ENCODE peak calls at places on chromosomes 2 and 18, in six cellular contexts. O is A673; D is heart right ventricle; T is body of pancreas; U is CD8-positive, alpha-beta memory T cell; S is brain microvascular endothelial cell. H is an unnamed sample.

GRCh38 chr2:238528953-238529781 is 102.4 kb downstream of the ASB1 start:
- DNase-seq in O (no peak), D (no peak), T (peak), U (no peak), S (peak), H (no peak)

GRCh38 chr2:128531856-128532255 is 213.2 kb upstream of the HS6ST1 start:
- DNase-seq in O (peak), D (no peak), T (no peak), U (no peak), S (no peak), H (no peak)

GRCh38 chr2:9232886-9233285 is 26.3 kb downstream of the ASAP2 start:
- DNase-seq in O (no peak), D (no peak), T (no peak), U (no peak), S (no peak), H (no peak)

GRCh38 chr18:5975111-5975622 is 79.8 kb upstream of the TMEM200C start:
- DNase-seq in O (no peak), D (no peak), T (no peak), U (no peak), S (peak), H (no peak)

GRCh38 chr2:61660511-61661388 is 122.6 kb upstream of the XPO1 start:
- DNase-seq in O (no peak), D (no peak), T (peak), U (no peak), S (peak), H (no peak)

GRCh38 chr2:39570130-39570555 is 95.6 kb upstream of the TMEM178A start:
- DNase-seq in O (no peak), D (no peak), T (no peak), U (no peak), S (no peak), H (no peak)

GRCh38 chr2:108171652-108172051 is 68.1 kb upstream of the SULT1C3 start:
- DNase-seq in O (no peak), D (no peak), T (no peak), U (no peak), S (no peak), H (no peak)

GRCh38 chr2:61272421-61273070 is 110.6 kb downstream of the C2orf74 start:
- DNase-seq in O (no peak), D (no peak), T (no peak), U (no peak), S (no peak), H (no peak)

GRCh38 chr2:175880-176800 is 87.7 kb downstream of the SH3YL1 start:
- DNase-seq in O (no peak), D (no peak), T (no peak), U (peak), S (no peak), H (no peak)

GRCh38 chr18:35578481-35578880 is 3.1 kb upstream of the GALNT1 start:
- DNase-seq in O (no peak), D (no peak), T (no peak), U (no peak), S (no peak), H (no peak)

GRCh38 chr2:181054843-181055242 is 74.4 kb downstream of the UBE2E3 start:
- DNase-seq in O (no peak), D (no peak), T (no peak), U (no peak), S (peak), H (no peak)

GRCh38 chr2:46954951-46955571 is 39.5 kb upstream of the MCFD2 start:
- DNase-seq in O (no peak), D (peak), T (peak), U (no peak), S (peak), H (peak)

GRCh38 chr2:133812826-133813617 is 244.8 kb upstream of the NCKAP5 start:
- DNase-seq in O (peak), D (no peak), T (no peak), U (no peak), S (peak), H (no peak)

GRCh38 chr2:68993660-68994059 is 19.2 kb downstream of the GKN1 start:
- DNase-seq in O (no peak), D (no peak), T (no peak), U (no peak), S (no peak), H (no peak)

DNA sequence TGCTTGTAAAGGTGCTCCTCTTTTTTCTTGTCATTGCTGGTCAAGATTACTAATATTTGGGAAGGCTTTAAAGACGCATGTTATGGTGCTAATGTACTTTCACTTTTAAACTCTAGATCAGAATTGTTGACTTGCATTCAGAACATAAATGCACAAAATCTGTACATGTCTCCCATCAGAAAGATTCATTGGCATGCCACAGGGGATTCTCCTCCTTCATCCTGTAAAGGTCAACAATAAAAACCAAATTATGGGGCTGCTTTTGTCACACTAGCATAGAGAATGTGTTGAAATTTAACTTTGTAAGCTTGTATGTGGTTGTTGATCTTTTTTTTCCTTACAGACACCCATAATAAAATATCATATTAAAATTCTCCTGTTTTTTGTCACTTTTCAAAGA is 38.2 kb downstream of the COL3A1 start:
- DNase-seq in O (no peak), D (no peak), T (no peak), U (no peak), S (no peak), H (no peak)
- H3K4me3 ChIP-seq in O (no peak), D (no peak), T (no peak), U (no peak), S (no peak), H (no peak)

DNA sequence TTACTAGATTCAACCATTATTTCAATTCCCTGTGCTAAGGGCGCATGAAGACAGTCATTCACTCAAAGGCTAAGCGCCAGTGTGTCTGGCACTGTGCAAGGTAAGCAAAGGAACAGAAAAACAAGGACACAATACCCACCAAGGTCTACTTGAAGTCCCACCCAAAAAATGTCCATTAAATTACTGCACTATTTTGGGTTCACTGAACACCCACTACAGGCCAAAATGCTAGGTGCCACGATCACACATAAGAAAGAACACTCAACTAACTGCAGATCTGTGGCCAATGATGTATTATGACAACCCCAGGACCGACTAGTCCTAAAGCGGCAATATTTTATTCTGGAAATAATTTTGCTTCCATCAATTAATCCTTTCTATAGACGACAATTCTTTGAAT is 1.8 kb downstream of the TMEM131 start:
- DNase-seq in O (no peak), D (no peak), T (no peak), U (no peak), S (no peak), H (no peak)
- H3K27ac ChIP-seq in O (no peak), D (no peak), T (no peak), U (no peak), S (no peak), H (no peak)

GRCh38 chr18:57438669-57439616 is 3.8 kb downstream of the ONECUT2 start:
- DNase-seq in O (no peak), D (no peak), T (no peak), U (no peak), S (no peak), H (no peak)

GRCh38 chr18:57437433-57437781 is 2.2 kb downstream of the ONECUT2 start:
- DNase-seq in O (no peak), D (no peak), T (no peak), U (no peak), S (no peak), H (no peak)

GRCh38 chr18:57436965-57437333 is 1.8 kb downstream of the ONECUT2 start:
- DNase-seq in O (no peak), D (no peak), T (no peak), U (no peak), S (no peak), H (no peak)

GRCh38 chr18:57439617-57439975 is 4.4 kb downstream of the ONECUT2 start:
- DNase-seq in O (no peak), D (no peak), T (no peak), U (no peak), S (no peak), H (no peak)

GRCh38 chr18:57437782-57438668 is 2.9 kb downstream of the ONECUT2 start:
- DNase-seq in O (peak), D (no peak), T (peak), U (no peak), S (peak), H (no peak)
- H3K4me3 ChIP-seq in O (peak), D (peak), T (no peak), U (no peak), S (no peak), H (peak)

DNA sequence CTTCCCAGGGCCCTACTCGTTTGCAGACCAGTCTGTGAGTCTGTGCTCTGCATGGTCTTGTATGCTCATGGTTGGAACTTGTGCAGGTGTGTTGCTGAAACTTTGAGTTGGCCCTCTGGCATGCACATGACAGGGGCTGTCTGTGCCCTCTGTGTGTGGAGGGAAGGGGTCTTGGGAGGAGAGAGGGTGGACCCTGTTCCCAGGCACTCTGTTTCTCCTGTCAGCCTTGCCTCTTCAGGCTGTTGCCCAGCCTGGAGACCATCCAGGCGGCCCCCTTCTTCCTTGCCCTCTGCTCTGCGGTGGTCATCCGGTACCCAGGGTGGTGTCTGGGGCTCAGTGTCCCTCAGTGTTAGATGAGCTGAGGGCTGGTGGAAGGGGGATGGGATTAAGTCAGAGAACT is 39.5 kb downstream of the TET3 start:
- DNase-seq in O (no peak), D (no peak), T (no peak), U (no peak), S (no peak), H (no peak)
- H3K27ac ChIP-seq in O (no peak), D (no peak), T (no peak), U (no peak), S (no peak), H (no peak)

DNA sequence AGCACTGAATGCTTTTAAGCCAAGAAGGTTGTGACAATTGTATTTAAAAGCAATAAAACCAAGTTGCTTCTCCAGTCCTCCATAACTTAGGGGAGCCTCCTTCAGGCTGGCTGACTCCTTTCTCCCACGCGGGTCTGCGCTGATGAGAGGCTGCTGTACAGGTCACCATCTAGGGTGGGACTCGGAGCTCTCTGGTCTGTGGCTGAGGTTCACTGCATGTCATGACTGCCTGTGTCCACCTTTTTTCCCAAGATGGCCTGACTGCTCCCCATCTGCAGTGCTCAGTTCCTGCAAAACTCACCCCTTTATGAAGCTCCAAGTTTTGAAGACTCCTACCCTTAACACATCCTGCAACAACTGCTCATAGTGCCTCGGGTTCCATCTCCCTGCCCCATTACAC is 194.4 kb downstream of the AFF3 start:
- DNase-seq in O (no peak), D (no peak), T (no peak), U (no peak), S (no peak), H (no peak)
- H3K4me3 ChIP-seq in O (no peak), D (no peak), T (no peak), U (no peak), S (no peak), H (no peak)

GRCh38 chr2:235390108-235390815 is 103.6 kb upstream of the AGAP1 start:
- DNase-seq in O (no peak), D (no peak), T (no peak), U (peak), S (no peak), H (no peak)

GRCh38 chr2:235394278-235394828 is 99.5 kb upstream of the AGAP1 start:
- DNase-seq in O (no peak), D (no peak), T (no peak), U (no peak), S (peak), H (no peak)

GRCh38 chr2:235390816-235391194 is 103.0 kb upstream of the AGAP1 start:
- DNase-seq in O (no peak), D (no peak), T (no peak), U (no peak), S (no peak), H (no peak)

GRCh38 chr2:235391964-235392615 is 101.8 kb upstream of the AGAP1 start:
- DNase-seq in O (no peak), D (no peak), T (no peak), U (no peak), S (no peak), H (no peak)

DNA sequence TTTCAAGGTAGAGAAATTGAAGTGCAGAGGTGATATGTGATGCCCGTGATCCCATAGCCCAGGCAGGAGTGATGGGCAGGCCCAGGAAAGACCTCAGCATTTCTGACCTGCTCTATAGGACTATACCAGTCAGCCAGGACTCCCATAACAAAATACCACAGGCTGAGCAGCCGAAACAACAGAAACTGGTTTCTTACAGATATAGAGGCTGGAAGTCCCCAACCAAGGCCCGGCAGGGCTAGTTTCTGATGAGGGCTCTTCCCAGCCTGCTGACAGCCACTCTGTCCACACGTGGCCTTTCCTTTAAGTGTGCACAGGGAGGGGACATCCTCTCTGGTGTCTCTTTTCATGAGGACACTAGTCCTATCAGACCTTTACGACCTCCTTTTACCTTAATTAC is 104.2 kb upstream of the AGAP1 start:
- DNase-seq in O (no peak), D (no peak), T (no peak), U (no peak), S (no peak), H (no peak)
- H3K27ac ChIP-seq in O (no peak), D (no peak), T (no peak), U (no peak), S (no peak), H (no peak)